ENCODE peak calls at places on chromosomes 16 and 17, in five cellular contexts. R, D, Y, M and I are unnamed samples.

GRCh38 chr16:68707341-68708152 is 29.5 kb upstream of the CDH1 start:
- DNase-seq in R (no peak), D (peak; percentile 55), Y (peak; percentile 86), M (peak; percentile 92), I (no peak)

GRCh38 chr17:79072544-79072943 is 2.1 kb upstream of the ENGASE start:
- DNase-seq in R (no peak), D (no peak), Y (peak; percentile 43), M (no peak), I (no peak)

GRCh38 chr17:10216213-10216982 is 18.0 kb upstream of the GAS7 start:
- DNase-seq in R (no peak), D (no peak), Y (no peak), M (no peak), I (no peak)

GRCh38 chr16:71540-72341 is 690 bp downstream of the RHBDF1 start:
- DNase-seq in R (no peak), D (no peak), Y (peak; percentile 77), M (peak; percentile 89), I (no peak)

GRCh38 chr16:22983614-22984013 is 165.6 kb downstream of the USP31 start:
- DNase-seq in R (no peak), D (no peak), Y (no peak), M (no peak), I (no peak)

GRCh38 chr16:2084688-2085625 is 37.2 kb downstream of the TSC2 start:
- DNase-seq in R (no peak), D (no peak), Y (no peak), M (no peak), I (no peak)

GRCh38 chr17:3973498-3974137 is 9.4 kb upstream of the ATP2A3 start:
- DNase-seq in R (peak; percentile 3), D (no peak), Y (peak; percentile 34), M (no peak), I (no peak)

GRCh38 chr16:66335704-66336329 is 30.7 kb upstream of the CDH5 start:
- DNase-seq in R (no peak), D (no peak), Y (no peak), M (peak; percentile 40), I (peak; percentile 24)

GRCh38 chr16:48112603-48113400 is 43.0 kb downstream of the ABCC12 start:
- DNase-seq in R (no peak), D (no peak), Y (no peak), M (peak; percentile 86), I (no peak)

GRCh38 chr17:41985919-41986318 is 19.3 kb downstream of the CNP start:
- DNase-seq in R (no peak), D (no peak), Y (no peak), M (no peak), I (no peak)
- H3K27ac ChIP-seq in R (no peak overlapping the region), D (no peak overlapping the region), Y (no peak overlapping the region), M (no peak overlapping the region), I (no peak overlapping the region)

DNA sequence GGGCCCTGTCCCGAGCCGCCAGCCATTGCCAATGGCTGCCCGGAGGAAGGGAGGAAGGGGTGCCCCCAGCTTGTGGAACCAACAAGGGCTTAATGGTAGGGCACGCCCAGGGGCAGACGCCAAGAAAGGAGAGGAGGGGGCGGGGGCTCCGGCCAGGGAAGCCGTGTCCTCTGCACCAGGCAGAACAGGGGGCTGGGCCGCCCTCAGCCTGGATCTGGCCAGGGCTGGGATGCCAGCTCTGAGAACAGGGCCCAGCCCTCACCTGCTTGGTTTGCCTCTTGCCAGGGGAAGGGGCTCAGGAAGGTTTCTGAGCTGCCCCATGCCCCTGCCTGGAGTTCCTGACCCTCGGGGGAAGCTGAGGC is 35.8 kb upstream of the SLC38A10 start:
- DNase-seq in R (peak; percentile 32), D (no peak), Y (no peak), M (peak; percentile 74), I (no peak)
- H3K4me1 ChIP-seq in R (peaks cover 58% of the 10 kb centered on the region), D (peaks cover 7% of the 10 kb centered on the region), Y (peaks cover 57% of the 10 kb centered on the region), M (peaks cover 38% of the 10 kb centered on the region), I (no peaks in the 10 kb centered on the region)

DNA sequence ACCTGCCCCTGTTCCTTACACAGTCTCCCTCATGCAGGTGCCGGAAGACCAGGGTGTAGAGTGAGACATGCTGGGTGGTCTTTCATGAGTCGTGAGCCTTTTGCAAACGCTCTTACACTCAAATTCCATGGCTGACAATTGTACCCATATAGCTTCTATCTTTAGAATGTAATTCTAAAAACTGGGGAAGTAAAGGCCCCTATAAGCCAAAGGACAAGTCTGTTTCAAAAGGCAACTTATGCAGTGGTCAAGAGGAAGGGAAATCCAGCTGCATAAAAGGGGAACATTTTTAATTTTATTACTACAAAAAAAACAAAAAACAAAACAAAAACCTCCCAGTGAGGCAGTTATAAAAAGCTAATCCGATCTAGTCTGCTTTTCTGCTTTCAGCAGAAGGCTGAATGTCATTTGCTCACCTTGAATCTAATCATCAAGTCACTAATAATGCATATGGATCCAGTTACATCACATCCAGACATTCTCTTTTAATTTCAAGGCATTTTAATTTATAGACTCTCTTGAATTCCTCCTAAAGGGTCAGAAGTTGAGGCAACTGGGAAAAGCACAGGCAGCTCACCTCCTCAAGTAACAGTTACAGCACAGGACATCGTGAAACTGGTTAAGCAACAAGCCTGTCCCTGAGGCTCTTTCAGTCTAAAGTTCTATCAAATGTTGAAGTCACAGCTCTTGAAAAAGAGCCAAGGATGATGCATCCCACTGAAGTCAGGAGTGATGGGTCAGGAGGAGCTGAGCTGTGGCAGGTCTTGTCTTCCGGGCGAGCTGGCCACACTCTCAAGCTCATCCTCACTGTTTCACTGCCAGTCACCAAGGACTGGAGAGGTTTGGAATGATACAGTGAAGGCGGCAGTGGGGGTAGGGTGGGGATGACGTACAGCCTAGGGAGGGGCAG is 99.7 kb downstream of the VPS53 start:
- DNase-seq in R (no peak), D (no peak), Y (no peak), M (no peak), I (no peak)
- H3K27ac ChIP-seq in R (no peak overlapping the region), D (peak overlapping the region; percentile 61), Y (peak overlapping the region; percentile 36), M (peak overlapping the region; percentile 73), I (no peak overlapping the region)

DNA sequence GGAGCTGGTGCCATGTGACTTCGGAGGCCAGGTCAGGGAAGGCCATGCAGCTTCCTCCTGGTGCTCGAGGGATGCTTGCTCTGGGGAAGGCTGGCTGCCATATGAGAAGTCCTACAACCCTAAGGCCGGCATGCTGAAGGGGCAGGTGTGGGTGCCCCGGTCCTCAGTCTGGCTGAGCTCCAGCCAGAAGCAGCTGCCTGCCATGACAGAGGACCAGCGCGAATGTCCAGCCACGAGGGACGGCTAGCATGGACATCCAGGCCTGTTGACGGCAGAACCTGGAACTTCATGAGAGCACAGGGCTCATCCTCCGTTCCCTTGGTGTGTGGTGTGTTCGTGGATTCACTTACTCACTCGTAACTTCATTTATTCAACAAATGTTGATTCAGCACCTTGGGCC is 140.6 kb downstream of the IRF8 start:
- DNase-seq in R (no peak), D (no peak), Y (no peak), M (no peak), I (no peak)
- H3K4me1 ChIP-seq in R (no peaks in the 10 kb centered on the region), D (no peaks in the 10 kb centered on the region), Y (no peaks in the 10 kb centered on the region), M (peaks cover 9% of the 10 kb centered on the region), I (no peaks in the 10 kb centered on the region)